ENCODE peak calls at places on chromosome 6, in seven cellular contexts. L is IMR-90, V is neural progenitor cell, C is SJSA1, E is fibroblast of pulmonary artery, B is pancreas, M is epithelial cell of proximal tubule. K is an unnamed sample.

GRCh38 chr6:75478929-75479328 is 14.7 kb downstream of the FILIP1 start:
- DNase-seq in B (no peak), L (no peak), E (peak), V (no peak), C (no peak), M (no peak), K (no peak)

GRCh38 chr6:68628156-68628555 is 6.9 kb upstream of the ADGRB3 start:
- DNase-seq in L (no peak), V (no peak), M (no peak), E (no peak), B (no peak), C (no peak), K (no peak)

GRCh38 chr6:169501777-169502313 is 200.0 kb downstream of the WDR27 start:
- DNase-seq in V (no peak), E (no peak), B (no peak), C (no peak), M (no peak), L (no peak), K (no peak)

GRCh38 chr6:13488015-13488895 is 855 bp upstream of the GFOD1 start:
- DNase-seq in E (peak), M (no peak), L (peak), C (no peak), V (peak), B (peak), K (no peak)

GRCh38 chr6:31422587-31422986 is 19.2 kb downstream of the MICA start:
- DNase-seq in L (no peak), C (no peak), M (no peak), E (no peak), V (no peak), B (no peak), K (no peak)

GRCh38 chr6:110548124-110548847 is 71.9 kb upstream of the SLC22A16 start:
- DNase-seq in M (no peak), V (no peak), E (no peak), C (no peak), B (no peak), L (no peak), K (no peak)

GRCh38 chr6:167825759-167826229 is 917 bp upstream of the AFDN start:
- DNase-seq in M (no peak), L (no peak), V (peak), E (peak), B (peak), C (no peak), K (peak)

GRCh38 chr6:163825033-163825432 is 410.5 kb downstream of the QKI start:
- DNase-seq in V (no peak), C (no peak), L (peak), E (no peak), B (no peak), M (peak), K (no peak)

GRCh38 chr6:41586564-41586963 is 40.4 kb downstream of the FOXP4 start:
- DNase-seq in E (no peak), L (peak), C (no peak), M (no peak), V (no peak), B (no peak), K (no peak)

GRCh38 chr6:32868257-32868788 is 14.3 kb downstream of the PSMB9 start:
- DNase-seq in L (peak), B (peak), V (peak), C (peak), E (peak), M (no peak), K (peak)

GRCh38 chr6:146827216-146827928 is 228.6 kb downstream of the ADGB start:
- DNase-seq in V (no peak), C (no peak), M (no peak), L (no peak), E (no peak), B (no peak), K (no peak)

GRCh38 chr6:105757512-105758200 is 328.5 kb upstream of the PRDM1 start:
- DNase-seq in V (no peak), B (no peak), L (no peak), E (no peak), M (no peak), C (no peak), K (no peak)

GRCh38 chr6:170033666-170034065 is 257.2 kb downstream of the DLL1 start:
- DNase-seq in E (no peak), B (no peak), L (no peak), M (no peak), V (no peak), C (peak), K (no peak)

GRCh38 chr6:117840541-117840983 is 66.5 kb upstream of the SLC35F1 start:
- DNase-seq in V (peak), B (no peak), L (peak), M (peak), C (no peak), E (peak), K (no peak)

GRCh38 chr6:106634565-106634964 is 5.2 kb downstream of the QRSL1 start:
- DNase-seq in C (no peak), B (no peak), M (no peak), L (no peak), E (no peak), V (no peak), K (no peak)

GRCh38 chr6:31399589-31400466 is 3.6 kb upstream of the MICA start:
- DNase-seq in V (peak), C (peak), M (peak), B (peak), L (peak), E (peak), K (peak)

GRCh38 chr6:45886776-45887175 is 128.9 kb downstream of the CLIC5 start:
- DNase-seq in L (no peak), C (no peak), M (no peak), V (no peak), B (no peak), E (no peak), K (no peak)
- H3K4me3 ChIP-seq in L (no peak), C (no peak), M (no peak), V (no peak), B (no peak), E (no peak), K (no peak)

GRCh38 chr6:96563853-96564252 is 925 bp downstream of the FHL5 start:
- DNase-seq in E (no peak), L (no peak), M (no peak), V (no peak), C (no peak), B (no peak), K (no peak)
- H3K4me3 ChIP-seq in E (no peak), L (no peak), M (no peak), V (no peak), C (no peak), B (no peak), K (no peak)

DNA sequence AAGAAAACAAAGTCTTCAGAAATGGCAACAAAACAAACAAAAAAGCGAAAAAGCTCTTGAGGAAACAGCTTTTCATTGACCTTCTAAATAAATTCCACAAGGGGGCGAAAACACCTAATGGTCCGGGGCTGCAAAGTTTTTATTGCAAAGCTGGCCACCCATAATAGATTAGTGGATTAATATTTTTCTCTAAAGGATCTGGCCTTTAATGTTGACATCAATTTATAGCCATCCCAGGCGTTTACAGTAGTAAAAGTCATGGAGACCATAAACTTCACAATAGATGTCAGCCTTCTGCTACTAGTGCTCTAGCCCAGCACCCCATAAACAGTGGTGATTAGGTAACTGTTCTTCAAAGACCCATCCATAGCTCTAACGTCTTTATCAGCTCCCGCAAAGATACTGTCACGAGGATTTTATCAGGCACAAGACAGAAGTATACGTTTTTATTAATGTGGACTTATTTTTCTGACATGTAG is 4.8 kb downstream of the CITED2 start:
- DNase-seq in V (peak), B (peak), M (peak), E (peak), C (no peak), L (peak), K (no peak)
- H3K4me3 ChIP-seq in V (peak), B (no peak), M (no peak), E (no peak), C (no peak), L (no peak), K (no peak)

GRCh38 chr6:984031-984430 is 291.1 kb upstream of the EXOC2 start:
- DNase-seq in M (no peak), V (no peak), B (no peak), L (no peak), C (no peak), E (no peak), K (no peak)
- H3K4me3 ChIP-seq in M (no peak), V (no peak), B (no peak), L (no peak), C (no peak), E (no peak), K (no peak)

GRCh38 chr6:26441977-26442376 is 1.7 kb downstream of the BTN3A3 start:
- DNase-seq in B (no peak), M (no peak), L (no peak), E (no peak), C (no peak), V (no peak), K (no peak)
- H3K4me3 ChIP-seq in B (no peak), M (no peak), L (peak), E (no peak), C (no peak), V (no peak), K (peak)

K was measured in lung.